ENCODE peak calls at places on chromosomes 1 and 21, in ten cellular contexts. M, B, Z, H, K, U, C, W, P and Y are unnamed samples. For H3K9me3, the result is how much of the 10 kb centered on the place peaks cover.

GRCh38 chr1:92087542-92087941 is 7.4 kb downstream of the BTBD8 start:
- DNase-seq in M (no peak), B (no peak), Z (no peak), H (no peak), K (no peak), U (peak), C (no peak), W (no peak), P (no peak), Y (no peak)

GRCh38 chr1:223711173-223711572 is 1.2 kb upstream of the CAPN2 start:
- DNase-seq in M (no peak), B (no peak), Z (no peak), H (no peak), K (no peak), U (peak), C (peak), W (no peak), P (no peak), Y (no peak)

GRCh38 chr1:194227157-194227556 is 1040.7 kb upstream of the B3GALT2 start:
- DNase-seq in M (no peak), B (no peak), Z (no peak), H (no peak), K (no peak), U (no peak), C (no peak), W (no peak), P (no peak), Y (no peak)

GRCh38 chr21:17673261-17674020 is 60.7 kb upstream of the BTG3 start:
- DNase-seq in M (no peak), B (no peak), Z (no peak), H (no peak), K (no peak), U (peak), C (no peak), W (no peak), P (no peak), Y (no peak)

GRCh38 chr1:29254346-29254745 is 18.0 kb downstream of the PTPRU start:
- DNase-seq in M (no peak), B (no peak), Z (no peak), H (no peak), K (no peak), U (no peak), C (no peak), W (no peak), P (no peak), Y (no peak)

GRCh38 chr1:112707217-112708001 is 482 bp upstream of the RHOC start:
- DNase-seq in M (peak), B (peak), Z (peak), H (peak), K (no peak), U (peak), C (peak), W (peak), P (peak), Y (peak)

GRCh38 chr1:198686069-198686728 is 47.4 kb downstream of the PTPRC start:
- DNase-seq in M (no peak), B (peak), Z (peak), H (no peak), K (no peak), U (peak), C (peak), W (no peak), P (no peak), Y (no peak)

GRCh38 chr1:84303154-84303830 is 1.8 kb downstream of the SAMD13 start:
- DNase-seq in M (no peak), B (no peak), Z (no peak), H (no peak), K (no peak), U (peak), C (peak), W (no peak), P (no peak), Y (no peak)

GRCh38 chr21:43362928-43363314 is 64.0 kb downstream of the SIK1 start:
- DNase-seq in M (no peak), B (no peak), Z (peak), H (no peak), K (no peak), U (no peak), C (no peak), W (no peak), P (no peak), Y (peak)

GRCh38 chr1:160708821-160709220 is 2.8 kb downstream of the CD48 start:
- DNase-seq in M (no peak), B (no peak), Z (peak), H (no peak), K (no peak), U (no peak), C (no peak), W (no peak), P (no peak), Y (no peak)

GRCh38 chr1:200269256-200269655 is 140.6 kb downstream of the ZNF281 start:
- DNase-seq in M (no peak), B (no peak), Z (no peak), H (no peak), K (no peak), U (no peak), C (no peak), W (no peak), P (no peak), Y (no peak)

GRCh38 chr1:224626042-224626441 is 9.9 kb downstream of the CNIH3 start:
- DNase-seq in M (no peak), B (no peak), Z (no peak), H (no peak), K (no peak), U (peak), C (peak), W (no peak), P (no peak), Y (no peak)

GRCh38 chr1:157001304-157001703 is 44.2 kb downstream of the ARHGEF11 start:
- DNase-seq in M (no peak), B (no peak), Z (no peak), H (no peak), K (no peak), U (peak), C (peak), W (no peak), P (no peak), Y (no peak)

GRCh38 chr21:43825936-43826622 is 36.7 kb downstream of the RRP1 start:
- DNase-seq in M (peak), B (no peak), Z (no peak), H (no peak), K (no peak), U (no peak), C (no peak), W (no peak), P (no peak), Y (peak)

GRCh38 chr1:21175324-21175669 is 1.4 kb downstream of the EIF4G3 start:
- DNase-seq in M (no peak), B (no peak), Z (peak), H (no peak), K (no peak), U (peak), C (peak), W (peak), P (peak), Y (peak)

GRCh38 chr1:17502326-17502778 is 37.1 kb upstream of the ARHGEF10L start:
- DNase-seq in M (peak), B (peak), Z (no peak), H (peak), K (peak), U (peak), C (peak), W (peak), P (peak), Y (peak)

GRCh38 chr1:164651378-164651951 is 92.5 kb downstream of the PBX1 start:
- DNase-seq in M (no peak), B (no peak), Z (peak), H (no peak), K (no peak), U (no peak), C (peak), W (no peak), P (no peak), Y (no peak)

GRCh38 chr1:204479387-204480136 is 15.0 kb downstream of the PIK3C2B start:
- DNase-seq in M (no peak), B (no peak), Z (no peak), H (no peak), K (no peak), U (no peak), C (no peak), W (no peak), P (no peak), Y (no peak)

GRCh38 chr1:23428136-23428905 is 3.8 kb upstream of the TCEA3 start:
- DNase-seq in M (no peak), B (no peak), Z (no peak), H (no peak), K (no peak), U (no peak), C (no peak), W (no peak), P (no peak), Y (no peak)

GRCh38 chr1:68321084-68321685 is 88.9 kb upstream of the WLS start:
- DNase-seq in M (peak), B (peak), Z (no peak), H (no peak), K (no peak), U (peak), C (peak), W (peak), P (peak), Y (peak)

GRCh38 chr21:46099476-46099875 is 1.6 kb downstream of the COL6A2 start:
- DNase-seq in M (peak), B (no peak), Z (no peak), H (no peak), K (peak), U (peak), C (peak), W (peak), P (peak), Y (peak)

GRCh38 chr1:6986281-6986680 is 201.0 kb downstream of the CAMTA1 start:
- DNase-seq in M (no peak), B (no peak), Z (no peak), H (no peak), K (no peak), U (no peak), C (no peak), W (no peak), P (no peak), Y (no peak)

DNA sequence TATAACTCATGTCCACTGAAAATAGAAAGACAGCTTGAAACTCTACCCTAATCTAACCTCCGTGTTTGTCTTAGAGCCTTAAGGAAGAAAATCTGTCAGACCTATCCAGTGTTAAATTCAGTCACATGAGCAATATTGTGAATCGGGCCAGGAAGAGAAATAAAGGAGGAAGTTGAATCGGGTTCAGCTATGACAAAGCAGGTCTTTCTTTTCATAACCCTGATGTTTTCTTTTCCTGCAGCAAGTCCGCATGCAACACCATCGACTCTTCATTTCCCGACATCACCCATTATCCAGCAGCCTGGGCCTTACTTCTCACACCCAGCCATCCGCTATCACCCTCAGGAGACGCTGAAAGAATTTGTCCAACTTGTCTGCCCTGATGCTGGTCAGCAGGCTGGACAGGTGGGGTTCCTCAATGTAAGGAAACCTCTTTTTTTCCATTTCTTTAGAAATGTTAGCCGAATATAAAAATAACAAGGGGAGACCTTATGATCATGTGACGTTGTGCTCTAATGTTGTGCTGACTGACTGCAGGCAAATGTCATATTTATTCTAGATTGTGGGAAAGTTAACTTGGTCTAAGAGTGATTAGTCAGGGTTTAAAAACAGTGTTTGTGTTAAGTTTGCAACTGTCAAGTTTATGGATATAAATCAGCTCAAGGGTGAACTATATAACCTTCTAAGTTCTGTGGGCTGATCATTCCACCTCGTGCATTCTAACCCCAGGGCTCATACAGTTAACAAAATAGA is 320.9 kb downstream of the TM2D1 start:
- DNase-seq in M (no peak), B (no peak), Z (no peak), H (no peak), K (no peak), U (peak), C (peak), W (no peak), P (no peak), Y (no peak)
- H3K27ac ChIP-seq in M (no peak), B (no peak), Z (no peak), H (no peak), K (no peak), U (no peak), C (no peak), W (peak), P (peak), Y (peak)

GRCh38 chr1:246988316-246988715 is 19.5 kb downstream of the ZNF695 start:
- DNase-seq in M (no peak), B (no peak), Z (no peak), H (no peak), K (no peak), U (no peak), C (no peak), W (no peak), P (no peak), Y (no peak)
- H3K9me3 ChIP-seq in M (under half), B (half or more), Z (under half), H (half or more), K (under half), U (under half), C (under half), W (half or more), P (half or more), Y (under half)

GRCh38 chr1:111214884-111215283 is 12.6 kb upstream of the CHI3L2 start:
- DNase-seq in M (no peak), B (no peak), Z (peak), H (peak), K (no peak), U (no peak), C (no peak), W (no peak), P (no peak), Y (no peak)

GRCh38 chr1:111212634-111213335 is 12.3 kb upstream of the DENND2D start:
- DNase-seq in M (no peak), B (no peak), Z (no peak), H (no peak), K (no peak), U (no peak), C (no peak), W (no peak), P (no peak), Y (no peak)

GRCh38 chr1:111213412-111213811 is 13.0 kb upstream of the DENND2D start:
- DNase-seq in M (no peak), B (no peak), Z (peak), H (no peak), K (no peak), U (no peak), C (no peak), W (no peak), P (no peak), Y (no peak)

GRCh38 chr1:111216751-111217150 is 10.8 kb upstream of the CHI3L2 start:
- DNase-seq in M (no peak), B (no peak), Z (no peak), H (no peak), K (no peak), U (no peak), C (no peak), W (no peak), P (no peak), Y (no peak)

DNA sequence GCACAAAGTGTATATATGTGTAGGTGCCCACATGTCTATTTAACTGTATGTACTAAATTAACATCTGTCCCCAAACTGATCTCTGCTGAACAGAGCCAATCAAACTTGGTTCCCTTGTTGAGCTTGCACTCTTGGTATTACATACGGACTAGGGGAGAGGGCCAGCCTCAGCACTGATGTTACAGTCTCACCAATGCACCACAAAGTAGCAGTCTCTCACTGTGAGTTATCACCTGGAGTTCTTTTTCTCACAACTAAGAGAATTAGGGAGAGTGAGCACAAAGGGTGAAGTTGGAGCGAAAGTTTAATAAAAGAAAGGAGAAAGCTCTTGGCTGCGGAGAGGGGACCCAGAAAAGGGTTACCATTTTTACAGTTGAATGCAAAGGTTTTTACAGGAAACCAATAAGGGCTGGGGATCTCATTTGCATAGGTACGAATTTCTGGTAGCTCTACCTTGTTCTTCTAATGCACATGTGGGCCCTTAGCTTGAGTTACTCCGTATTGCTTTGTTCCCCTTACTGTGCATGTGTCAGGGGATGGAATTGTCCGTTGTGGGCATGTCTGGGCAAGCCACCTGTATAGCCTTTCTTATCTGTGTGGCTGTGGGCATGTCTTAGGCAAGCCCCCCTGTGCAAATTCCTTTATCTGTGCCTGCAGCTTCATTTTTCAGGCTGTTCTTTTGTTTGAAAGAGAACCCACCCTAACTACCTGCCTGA is 13.3 kb upstream of the CHI3L2 start:
- DNase-seq in M (no peak), B (no peak), Z (no peak), H (no peak), K (peak), U (no peak), C (no peak), W (no peak), P (no peak), Y (no peak)
- H3K27ac ChIP-seq in M (no peak), B (no peak), Z (no peak), H (peak), K (no peak), U (no peak), C (no peak), W (no peak), P (no peak), Y (no peak)

GRCh38 chr1:85314726-85315125 is 38.3 kb upstream of the BCL10 start:
- DNase-seq in M (no peak), B (no peak), Z (no peak), H (no peak), K (no peak), U (no peak), C (no peak), W (no peak), P (no peak), Y (no peak)
- H3K9me3 ChIP-seq in M (under half), B (under half), Z (under half), H (under half), K (under half), U (under half), C (under half), W (under half), P (under half), Y (under half)

GRCh38 chr1:230827081-230827681 is 41.1 kb downstream of the C1orf198 start:
- DNase-seq in M (peak), B (no peak), Z (no peak), H (no peak), K (no peak), U (peak), C (peak), W (no peak), P (peak), Y (peak)

GRCh38 chr1:230824571-230825060 is 43.7 kb downstream of the C1orf198 start:
- DNase-seq in M (no peak), B (no peak), Z (no peak), H (no peak), K (no peak), U (no peak), C (peak), W (no peak), P (no peak), Y (no peak)

GRCh38 chr1:230825061-230825803 is 43.1 kb downstream of the C1orf198 start:
- DNase-seq in M (no peak), B (no peak), Z (no peak), H (no peak), K (no peak), U (peak), C (peak), W (no peak), P (no peak), Y (no peak)

GRCh38 chr1:230826166-230826875 is 42.0 kb downstream of the C1orf198 start:
- DNase-seq in M (no peak), B (no peak), Z (no peak), H (no peak), K (no peak), U (peak), C (no peak), W (no peak), P (no peak), Y (no peak)

DNA sequence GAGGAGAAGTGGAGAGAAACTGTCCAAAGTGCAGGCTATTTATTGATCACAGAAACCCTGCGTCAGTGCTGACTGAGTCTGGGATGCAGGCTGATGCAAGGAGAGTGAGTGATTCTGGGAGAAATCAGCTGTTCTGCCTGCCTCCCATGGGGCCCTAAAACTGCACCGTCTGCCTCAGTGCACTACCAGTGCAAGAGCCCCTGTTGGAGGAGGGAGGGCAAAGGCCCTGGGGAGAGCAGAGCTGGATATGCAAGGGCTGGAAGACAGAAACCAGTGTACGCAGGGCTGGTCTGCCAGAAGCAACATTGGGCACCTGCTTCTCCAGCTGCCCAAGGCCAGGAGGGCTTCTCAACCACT is 42.5 kb downstream of the C1orf198 start:
- DNase-seq in M (no peak), B (no peak), Z (no peak), H (no peak), K (no peak), U (no peak), C (peak), W (no peak), P (no peak), Y (no peak)
- H3K27ac ChIP-seq in M (no peak), B (no peak), Z (no peak), H (no peak), K (peak), U (no peak), C (no peak), W (peak), P (peak), Y (peak)

DNA sequence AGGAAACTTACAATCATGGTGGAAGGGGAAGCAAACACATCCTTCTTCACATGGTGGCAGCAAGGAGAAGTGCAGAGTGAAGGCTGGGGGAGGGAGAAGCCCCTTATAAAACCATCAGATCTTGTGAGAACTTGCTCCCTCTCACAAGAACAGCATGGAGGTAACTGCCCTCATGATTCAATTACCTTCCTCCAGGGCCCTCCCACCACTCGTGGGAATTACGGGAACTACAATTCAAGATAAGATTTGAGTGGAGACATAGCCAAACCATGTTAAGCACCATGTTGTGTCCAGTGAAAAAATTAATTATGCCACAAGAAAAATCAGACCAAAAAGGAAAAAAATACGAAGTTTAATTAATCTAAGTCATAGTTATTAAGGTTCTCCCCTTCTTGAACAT is 109.5 kb downstream of the CLDN17 start:
- DNase-seq in M (no peak), B (no peak), Z (no peak), H (no peak), K (no peak), U (no peak), C (no peak), W (no peak), P (no peak), Y (no peak)
- H3K9me3 ChIP-seq in M (under half), B (under half), Z (under half), H (under half), K (under half), U (under half), C (under half), W (under half), P (under half), Y (under half)

GRCh38 chr1:162230517-162230916 is 146.1 kb downstream of the SPATA46 start:
- DNase-seq in M (no peak), B (no peak), Z (no peak), H (no peak), K (no peak), U (no peak), C (no peak), W (no peak), P (no peak), Y (no peak)

GRCh38 chr1:162232034-162232433 is 144.6 kb downstream of the SPATA46 start:
- DNase-seq in M (no peak), B (no peak), Z (no peak), H (no peak), K (no peak), U (no peak), C (no peak), W (no peak), P (no peak), Y (no peak)

GRCh38 chr1:162230096-162230495 is 146.6 kb downstream of the SPATA46 start:
- DNase-seq in M (no peak), B (no peak), Z (no peak), H (no peak), K (no peak), U (peak), C (peak), W (peak), P (peak), Y (peak)

GRCh38 chr1:162228586-162228985 is 148.1 kb downstream of the SPATA46 start:
- DNase-seq in M (no peak), B (no peak), Z (no peak), H (no peak), K (no peak), U (no peak), C (no peak), W (no peak), P (no peak), Y (no peak)

GRCh38 chr1:162229534-162229933 is 147.1 kb downstream of the SPATA46 start:
- DNase-seq in M (no peak), B (no peak), Z (no peak), H (no peak), K (no peak), U (no peak), C (no peak), W (no peak), P (no peak), Y (no peak)
- H3K27ac ChIP-seq in M (no peak), B (no peak), Z (no peak), H (no peak), K (no peak), U (no peak), C (no peak), W (no peak), P (no peak), Y (no peak)

GRCh38 chr21:34869541-34869940 is 179.6 kb downstream of the RUNX1 start:
- DNase-seq in M (no peak), B (no peak), Z (no peak), H (no peak), K (peak), U (no peak), C (no peak), W (no peak), P (no peak), Y (no peak)
- H3K9me3 ChIP-seq in M (under half), B (under half), Z (under half), H (under half), K (under half), U (under half), C (under half), W (under half), P (under half), Y (under half)